ENCODE peak calls at places on chromosomes 11 and 22, in four cellular contexts. S, Z, W and N are unnamed samples.

GRCh38 chr11:77619576-77620198 is 17.9 kb downstream of the CLNS1A start:
- DNase-seq in S (no peak), W (peak), Z (peak), N (no peak)

GRCh38 chr22:24772493-24773220 is 1.9 kb downstream of the PIWIL3 start:
- DNase-seq in Z (no peak), W (no peak), S (no peak), N (peak)

GRCh38 chr11:27847496-27847895 is 147.2 kb upstream of the BDNF start:
- DNase-seq in W (no peak), Z (no peak), S (no peak), N (no peak)

GRCh38 chr11:66126808-66127555 is 56.9 kb downstream of the PACS1 start:
- DNase-seq in S (no peak), W (peak), Z (peak), N (no peak)

GRCh38 chr22:35326854-35327562 is 27.3 kb downstream of the TOM1 start:
- DNase-seq in W (no peak), Z (no peak), S (no peak), N (no peak)

GRCh38 chr11:71505781-71506180 is 21.3 kb upstream of the KRTAP5-7 start:
- DNase-seq in W (no peak), Z (no peak), S (no peak), N (no peak)

GRCh38 chr11:86513138-86513537 is 138.5 kb downstream of the CCDC81 start:
- DNase-seq in W (no peak), S (no peak), Z (no peak), N (no peak)

GRCh38 chr11:66277475-66278391 is at the start of gene CNIH2:
- DNase-seq in W (no peak), S (no peak), Z (peak), N (peak)

GRCh38 chr22:23844739-23845202 is 6.0 kb upstream of the DERL3 start:
- DNase-seq in Z (no peak), W (no peak), S (no peak), N (no peak)

GRCh38 chr11:66113132-66113856 is 43.2 kb downstream of the PACS1 start:
- DNase-seq in Z (no peak), W (no peak), S (no peak), N (no peak)

GRCh38 chr22:24810043-24810749 is 4.2 kb downstream of the SGSM1 start:
- DNase-seq in W (no peak), Z (no peak), S (no peak), N (no peak)

GRCh38 chr11:46238967-46239800 is 38.3 kb upstream of the CREB3L1 start:
- DNase-seq in Z (peak), S (no peak), W (peak), N (peak)

GRCh38 chr11:102320679-102321078 is 3.4 kb downstream of the BIRC3 start:
- DNase-seq in Z (no peak), W (no peak), S (no peak), N (no peak)

GRCh38 chr11:65611758-65612603 is 2.0 kb downstream of the MAP3K11 start:
- DNase-seq in Z (no peak), W (no peak), S (no peak), N (no peak)

GRCh38 chr11:20566591-20567434 is 32.6 kb upstream of the SLC6A5 start:
- DNase-seq in S (no peak), W (no peak), Z (no peak), N (no peak)

GRCh38 chr11:66289548-66290331 is 797 bp upstream of the YIF1A start:
- DNase-seq in W (peak), Z (peak), S (no peak), N (peak)

GRCh38 chr11:132256621-132257227 is 886.3 kb downstream of the NTM start:
- DNase-seq in Z (no peak), W (no peak), S (no peak), N (no peak)

GRCh38 chr22:35630387-35630793 is 13.3 kb upstream of the MB start:
- DNase-seq in S (no peak), W (no peak), Z (no peak), N (no peak)

GRCh38 chr11:129865701-129866100 is 29.7 kb downstream of the NFRKB start:
- DNase-seq in W (no peak), S (no peak), Z (no peak), N (no peak)

GRCh38 chr11:12762283-12762682 is 88.1 kb downstream of the TEAD1 start:
- DNase-seq in S (no peak), W (no peak), Z (no peak), N (no peak)